ENCODE peak calls at places on chromosomes 5 and 9, in nine cellular contexts. M is skeletal muscle cell; T is neural crest cell; F is HEK293T; Z is HT-29; C is activated CD4-positive, alpha-beta memory T cell treated with anti-CD3 and anti-CD28 coated beads, Interleukin-2, amount 10 ng/mL, durations not matched to agents 7 days and 5 days; X is fibroblast of mammary gland; Y is activated T-cell treated with anti-CD3 and anti-CD28 coated beads, Interleukin-2, amount 50 U/mL, for 72 hours; A is Karpas-422. Q is an unnamed sample.

GRCh38 chr5:143931389-143931984 is 119.5 kb downstream of the HMHB1 start:
- DNase-seq in M (no peak), T (no peak), F (no peak), Z (no peak), C (no peak), X (no peak), Y (no peak), A (no peak), Q (no peak)

GRCh38 chr9:137369911-137370630 is 52.9 kb downstream of the EXD3 start:
- DNase-seq in M (no peak), T (peak; percentile 36), F (no peak), Z (no peak), C (no peak), X (no peak), Y (no peak), A (no peak), Q (no peak)

GRCh38 chr9:97521576-97522333 is 20.3 kb downstream of the TMOD1 start:
- DNase-seq in M (no peak), T (no peak), F (no peak), Z (no peak), C (no peak), X (no peak), Y (no peak), A (no peak), Q (no peak)

GRCh38 chr5:107948377-107948776 is 277.6 kb upstream of the EFNA5 start:
- DNase-seq in M (no peak), T (no peak), F (peak; percentile 10), Z (no peak), C (no peak), X (no peak), Y (no peak), A (no peak), Q (no peak)

GRCh38 chr5:157303667-157304327 is 37.9 kb downstream of the CYFIP2 start:
- DNase-seq in M (no peak), T (no peak), F (peak; percentile 35), Z (no peak), C (peak; percentile 65), X (no peak), Y (peak; percentile 45), A (peak; percentile 63), Q (no peak)

GRCh38 chr9:99181621-99182020 is 40.1 kb downstream of the ALG2 start:
- DNase-seq in M (peak; percentile 26), T (no peak), F (no peak), Z (no peak), C (peak; percentile 23), X (peak; percentile 14), Y (peak; percentile 53), A (no peak), Q (no peak)

GRCh38 chr9:88742483-88742882 is 207.5 kb downstream of the NXNL2 start:
- DNase-seq in M (peak; percentile 78), T (no peak), F (no peak), Z (no peak), C (no peak), X (peak; percentile 94), Y (no peak), A (no peak), Q (no peak)

GRCh38 chr5:131258733-131259132 is 5.1 kb upstream of the CDC42SE2 start:
- DNase-seq in M (no peak), T (no peak), F (no peak), Z (peak; percentile 42), C (no peak), X (no peak), Y (no peak), A (no peak), Q (no peak)

GRCh38 chr5:15105799-15106393 is 234.3 kb upstream of the ANKH start:
- DNase-seq in M (peak; percentile 4), T (peak; percentile 59), F (peak; percentile 61), Z (peak; percentile 87), C (peak; percentile 31), X (peak; percentile 61), Y (peak; percentile 25), A (peak; percentile 82), Q (peak; percentile 61)

Q was measured in NCI-H460.